ENCODE peak calls at places on chromosomes 2 and 18, in four cellular contexts. U, F, A and K are unnamed samples.

GRCh38 chr2:160197587-160197986 is 2.5 kb downstream of the ITGB6 start:
- DNase-seq in U (no peak), F (no peak), A (no peak), K (no peak)

GRCh38 chr2:110682872-110683271 is 5.0 kb upstream of the BUB1 start:
- DNase-seq in U (no peak), F (no peak), A (no peak), K (no peak)

GRCh38 chr2:167706800-167707199 is 540.6 kb downstream of the STK39 start:
- DNase-seq in U (no peak), F (no peak), A (no peak), K (no peak)

GRCh38 chr2:189548686-189549439 is 31.7 kb downstream of the SLC40A1 start:
- DNase-seq in U (no peak), F (no peak), A (no peak), K (no peak)

GRCh38 chr2:76870011-76870410 is 652.2 kb downstream of the LRRTM4 start:
- DNase-seq in U (no peak), F (no peak), A (no peak), K (no peak)

GRCh38 chr18:12750076-12750707 is 47.4 kb downstream of the PSMG2 start:
- DNase-seq in U (no peak), F (no peak), A (no peak), K (no peak)

GRCh38 chr2:17309741-17310339 is 208.4 kb downstream of the RAD51AP2 start:
- DNase-seq in U (no peak), F (no peak), A (no peak), K (peak)

GRCh38 chr2:70011786-70012185 is 50.4 kb upstream of the ASPRV1 start:
- DNase-seq in U (no peak), F (no peak), A (no peak), K (no peak)

GRCh38 chr2:29106241-29106640 is 9.0 kb upstream of the CLIP4 start:
- DNase-seq in U (no peak), F (no peak), A (no peak), K (no peak)

GRCh38 chr18:79529296-79529695 is 133.6 kb downstream of the NFATC1 start:
- DNase-seq in U (no peak), F (no peak), A (no peak), K (no peak)

GRCh38 chr18:56869189-56869777 is 218.1 kb downstream of the WDR7 start:
- DNase-seq in U (no peak), F (peak), A (no peak), K (no peak)

GRCh38 chr2:61460168-61460567 is 10.7 kb downstream of the USP34 start:
- DNase-seq in U (no peak), F (peak), A (no peak), K (no peak)

GRCh38 chr2:68994864-68995263 is 18.1 kb upstream of the ANTXR1 start:
- DNase-seq in U (no peak), F (no peak), A (peak), K (no peak)

GRCh38 chr18:54849683-54850082 is 21.4 kb downstream of the RAB27B start:
- DNase-seq in U (no peak), F (no peak), A (no peak), K (no peak)

GRCh38 chr2:201465524-201465971 is 14.0 kb downstream of the STRADB start:
- DNase-seq in U (no peak), F (no peak), A (peak), K (no peak)

GRCh38 chr18:64019922-64020756 is 50.3 kb downstream of the SERPINB8 start:
- DNase-seq in U (no peak), F (no peak), A (no peak), K (no peak)

GRCh38 chr2:101831351-101831865 is 133.9 kb downstream of the MAP4K4 start:
- DNase-seq in U (peak), F (peak), A (peak), K (peak)

GRCh38 chr2:110748489-110748867 is 16.1 kb downstream of the ACOXL start:
- DNase-seq in U (no peak), F (no peak), A (no peak), K (no peak)

DNA sequence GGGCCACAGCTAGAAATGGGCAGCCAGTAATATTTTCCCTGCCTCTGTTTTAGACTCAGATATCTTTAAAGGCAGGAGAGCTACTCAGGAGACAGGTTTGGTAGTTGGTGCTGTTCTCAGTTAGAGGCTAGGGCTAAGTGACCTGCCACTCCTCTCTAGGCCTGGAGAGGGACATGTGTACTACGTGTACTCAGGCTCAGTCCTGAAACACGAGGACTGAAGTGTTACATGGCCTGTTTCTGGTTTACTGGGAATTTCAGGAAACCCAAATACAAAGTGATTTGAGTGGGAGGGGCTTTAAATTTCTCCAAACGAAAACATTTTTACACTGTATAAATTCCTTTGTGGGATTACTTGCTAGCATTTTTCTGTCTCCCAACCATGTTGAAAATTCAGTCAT is 343.4 kb downstream of the CYP26B1 start:
- DNase-seq in U (no peak), F (no peak), A (no peak), K (peak)
- TF ChIP-seq CTCF in U (no peak), F (no peak), A (peak), K (no peak)

GRCh38 chr18:3481696-3482210 is 31.8 kb downstream of the TGIF1 start:
- DNase-seq in U (no peak), F (peak), A (no peak), K (no peak)
- H3K27ac ChIP-seq in U (no peak), F (no peak), A (no peak), K (no peak)

GRCh38 chr2:127174176-127174575 is 45.9 kb downstream of the CYP27C1 start:
- DNase-seq in U (no peak), F (no peak), A (no peak), K (no peak)
- TF ChIP-seq CTCF in U (no peak), F (peak), A (no peak), K (no peak)

GRCh38 chr2:74739733-74740241 is 85.7 kb downstream of the SEMA4F start:
- DNase-seq in U (no peak), F (no peak), A (no peak), K (no peak)
- H3K27ac ChIP-seq in U (no peak), F (no peak), A (no peak), K (no peak)